ENCODE peak calls at places on chromosomes 1 and 21, in four cellular contexts. O is astrocyte, T is hepatocyte, Q is A673. P is an unnamed sample.

GRCh38 chr1:64006276-64007051 is 197.0 kb upstream of the UBE2U start:
- DNase-seq in O (peak), T (peak), Q (peak), P (peak)

GRCh38 chr1:157803851-157804250 is 16.1 kb downstream of the FCRL1 start:
- DNase-seq in O (no peak), T (no peak), Q (no peak), P (no peak)

GRCh38 chr1:58573705-58574591 is 3.1 kb downstream of the TACSTD2 start:
- DNase-seq in O (no peak), T (no peak), Q (no peak), P (peak)

GRCh38 chr1:48767957-48768510 is 8.7 kb downstream of the BEND5 start:
- DNase-seq in O (peak), T (no peak), Q (no peak), P (no peak)

GRCh38 chr21:22791986-22792560 is 1793.9 kb downstream of the NCAM2 start:
- DNase-seq in O (peak), T (peak), Q (peak), P (peak)

GRCh38 chr1:174191255-174191906 is 32.1 kb downstream of the RABGAP1L start:
- DNase-seq in O (peak), T (no peak), Q (peak), P (peak)

GRCh38 chr1:20478072-20478660 is 7.8 kb downstream of the CAMK2N1 start:
- DNase-seq in O (no peak), T (no peak), Q (no peak), P (no peak)

GRCh38 chr1:81463889-81464288 is 336.8 kb upstream of the ADGRL2 start:
- DNase-seq in O (no peak), T (no peak), Q (no peak), P (no peak)

GRCh38 chr21:27206368-27206982 is 239.6 kb upstream of the ADAMTS5 start:
- DNase-seq in O (peak), T (no peak), Q (no peak), P (no peak)

GRCh38 chr1:203771901-203772301 is 6.9 kb downstream of the LAX1 start:
- DNase-seq in O (no peak), T (peak), Q (no peak), P (no peak)

GRCh38 chr1:66267211-66267940 is 266.6 kb upstream of the SGIP1 start:
- DNase-seq in O (peak), T (no peak), Q (peak), P (no peak)

GRCh38 chr1:164660415-164661174 is 101.6 kb downstream of the PBX1 start:
- DNase-seq in O (peak), T (no peak), Q (no peak), P (no peak)

GRCh38 chr1:240719953-240720700 is 108.2 kb upstream of the GREM2 start:
- DNase-seq in O (no peak), T (no peak), Q (peak), P (no peak)

GRCh38 chr1:248853023-248853422 is 5.9 kb downstream of the ZNF692 start:
- DNase-seq in O (peak), T (no peak), Q (no peak), P (no peak)

GRCh38 chr1:39133340-39133684 is 71.2 kb upstream of the MACF1 start:
- DNase-seq in O (no peak), T (no peak), Q (no peak), P (no peak)

GRCh38 chr1:31765041-31765467 is 914 bp upstream of the ADGRB2 start:
- DNase-seq in O (no peak), T (no peak), Q (peak), P (no peak)
- H3K27ac ChIP-seq in O (no peak), T (no peak), Q (no peak), P (no peak)

GRCh38 chr1:33738536-33738935 is 125.3 kb upstream of the HMGB4 start:
- DNase-seq in O (no peak), T (no peak), Q (no peak), P (no peak)

GRCh38 chr1:33736496-33736895 is 127.4 kb upstream of the HMGB4 start:
- DNase-seq in O (no peak), T (no peak), Q (no peak), P (no peak)

GRCh38 chr1:33740040-33740745 is 123.7 kb upstream of the HMGB4 start:
- DNase-seq in O (no peak), T (no peak), Q (no peak), P (no peak)

GRCh38 chr1:33738976-33739375 is 124.9 kb upstream of the HMGB4 start:
- DNase-seq in O (no peak), T (no peak), Q (no peak), P (no peak)

DNA sequence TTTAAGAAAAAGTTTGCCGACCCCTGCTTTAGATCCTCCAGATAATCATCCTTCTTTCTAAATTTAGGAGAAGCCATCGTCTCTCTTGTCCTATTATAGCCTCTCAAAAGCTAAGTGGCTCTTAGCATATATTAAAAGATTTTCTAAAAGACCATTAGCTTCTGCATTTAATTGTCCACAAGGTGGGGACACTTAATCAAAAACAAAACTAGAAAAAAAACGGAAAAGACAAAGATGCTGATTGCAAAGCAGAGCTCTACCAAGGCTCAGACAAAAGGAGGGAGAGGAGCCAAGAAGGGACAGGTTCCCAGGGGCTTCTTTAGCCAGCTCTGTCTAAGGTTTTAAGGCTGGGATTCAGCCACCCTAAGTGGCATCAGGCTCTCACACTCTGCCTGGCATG is 128.3 kb upstream of the HMGB4 start:
- DNase-seq in O (peak), T (no peak), Q (peak), P (no peak)
- TF ChIP-seq CTCF in O (peak), T (peak), Q (peak), P (peak)

GRCh38 chr1:55040083-55040952 is 970 bp downstream of the PCSK9 start:
- DNase-seq in O (no peak), T (no peak), Q (peak), P (peak)

GRCh38 chr1:55041613-55042012 is 2.3 kb downstream of the PCSK9 start:
- DNase-seq in O (no peak), T (no peak), Q (no peak), P (no peak)

GRCh38 chr1:55043011-55043410 is 3.7 kb downstream of the PCSK9 start:
- DNase-seq in O (no peak), T (no peak), Q (no peak), P (peak)

GRCh38 chr1:55039342-55040082 is at the start of gene PCSK9:
- DNase-seq in O (peak), T (peak), Q (peak), P (peak)

DNA sequence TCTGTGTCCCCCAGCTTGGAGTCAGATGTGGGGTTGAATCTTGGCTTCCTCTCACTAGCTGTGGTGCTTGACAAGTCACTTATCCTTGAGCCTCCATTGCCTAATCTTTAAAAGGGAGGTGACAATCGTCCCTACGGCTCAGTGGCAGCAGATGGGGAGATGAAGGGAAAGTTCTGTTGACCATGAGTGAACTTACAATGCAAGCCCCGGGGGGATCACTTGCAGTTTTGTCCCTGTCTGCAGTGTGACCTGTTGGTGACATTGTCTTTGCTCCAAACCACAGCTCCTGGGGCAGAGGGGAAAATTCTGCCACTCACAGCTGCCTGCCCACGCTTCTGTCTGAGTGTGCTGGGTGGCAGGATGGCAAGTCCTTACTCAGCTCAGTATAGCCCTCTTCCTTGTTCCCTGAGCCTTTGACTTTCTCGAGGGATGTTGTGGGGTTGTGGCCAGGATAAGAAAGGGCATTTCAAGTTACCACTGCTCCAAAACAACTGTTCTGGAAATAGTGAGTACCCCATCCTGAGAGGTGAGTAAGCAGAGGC is 1.7 kb downstream of the PCSK9 start:
- DNase-seq in O (no peak), T (no peak), Q (no peak), P (no peak)
- H3K27ac ChIP-seq in O (no peak), T (no peak), Q (no peak), P (peak)

DNA sequence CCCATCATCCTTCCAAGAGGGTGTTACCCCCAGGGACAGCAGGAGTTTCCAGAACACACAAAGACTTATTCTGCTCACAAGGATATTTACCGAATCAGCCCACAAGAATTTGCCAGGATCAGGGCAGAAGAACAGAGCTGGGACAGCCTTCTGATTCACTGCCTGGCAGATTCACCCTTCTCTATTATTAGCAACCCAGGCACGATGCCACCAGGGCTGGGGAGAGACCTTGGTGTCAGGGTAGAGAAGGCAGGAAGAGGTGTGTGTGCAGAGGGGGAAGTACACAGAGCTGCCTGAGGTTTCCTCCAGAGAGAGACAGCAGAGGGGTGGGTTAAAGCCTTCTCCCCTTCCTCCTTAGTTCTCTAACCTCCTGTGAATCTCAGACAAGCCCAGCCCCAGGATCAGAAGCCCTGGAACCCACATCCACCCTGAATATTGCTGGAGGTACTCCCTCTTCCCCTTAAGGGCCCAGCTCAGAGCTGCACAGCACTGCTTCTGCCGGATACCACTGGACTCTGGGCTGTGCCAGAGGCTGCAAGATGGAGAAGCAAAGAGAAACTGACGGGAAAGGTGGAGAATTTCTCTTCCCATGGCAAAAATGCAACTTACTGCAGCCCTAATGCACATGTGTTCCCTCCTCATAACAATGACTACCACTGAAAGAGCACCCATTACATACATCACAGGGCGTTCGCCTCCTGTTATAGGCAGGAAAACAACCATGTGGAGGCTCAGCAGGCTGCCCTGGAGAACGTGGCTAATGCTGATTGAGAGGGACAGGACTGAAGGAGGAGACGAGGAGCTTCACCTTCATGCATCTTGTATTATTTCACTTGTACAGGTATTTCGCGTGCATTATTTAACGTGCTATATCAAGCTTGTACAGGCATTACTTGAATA is 61.7 kb downstream of the ITPKB start:
- DNase-seq in O (peak), T (peak), Q (no peak), P (peak)
- TF ChIP-seq CTCF in O (no peak), T (no peak), Q (no peak), P (no peak)

GRCh38 chr1:230109066-230109465 is 42.0 kb downstream of the GALNT2 start:
- DNase-seq in O (no peak), T (no peak), Q (no peak), P (no peak)
- H3K27ac ChIP-seq in O (no peak), T (no peak), Q (no peak), P (no peak)

GRCh38 chr1:108560430-108561144 is 687 bp downstream of the EEIG2 start:
- DNase-seq in O (peak), T (peak), Q (peak), P (no peak)
- TF ChIP-seq CTCF in O (no peak), T (no peak), Q (no peak), P (no peak)

DNA sequence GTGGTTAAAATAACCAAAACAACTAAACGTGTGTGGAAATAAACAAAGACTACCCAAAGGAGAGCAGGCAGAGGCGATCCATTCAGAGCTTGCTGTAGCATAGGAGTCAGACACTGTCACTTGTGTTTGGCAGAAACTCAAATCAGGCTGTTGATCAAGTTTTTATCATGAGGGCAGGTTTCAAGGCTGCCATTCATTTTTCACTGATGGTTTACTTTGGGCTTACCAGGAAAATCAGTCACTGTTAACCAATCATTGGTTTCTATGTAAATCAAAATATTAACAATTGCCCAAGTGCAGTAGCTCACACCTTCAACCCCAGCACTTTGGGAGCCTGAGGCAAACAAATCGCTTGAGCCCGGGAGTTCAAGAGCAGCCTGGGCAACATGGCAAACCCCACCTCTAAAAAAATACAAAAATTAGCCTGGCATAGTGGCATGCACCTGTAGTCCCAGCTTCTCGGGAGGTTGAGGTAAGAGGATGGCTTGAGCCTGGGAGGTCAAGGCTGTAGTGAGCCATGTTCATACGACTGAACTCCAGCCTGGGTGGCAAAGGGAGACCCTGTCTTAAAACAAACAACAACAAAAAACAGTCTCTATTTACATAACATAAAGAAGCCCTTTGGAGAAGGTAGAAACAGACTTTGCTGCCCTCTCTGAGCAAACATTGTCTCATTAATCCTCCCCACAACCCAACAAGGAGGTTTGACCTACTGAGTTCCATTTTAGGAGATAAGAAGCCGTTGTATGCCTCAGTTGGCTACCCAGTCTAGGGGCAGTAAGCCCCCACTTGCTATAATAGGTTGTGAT is 21.1 kb upstream of the ETS2 start:
- DNase-seq in O (no peak), T (no peak), Q (no peak), P (no peak)
- H3K27ac ChIP-seq in O (no peak), T (peak), Q (no peak), P (no peak)

DNA sequence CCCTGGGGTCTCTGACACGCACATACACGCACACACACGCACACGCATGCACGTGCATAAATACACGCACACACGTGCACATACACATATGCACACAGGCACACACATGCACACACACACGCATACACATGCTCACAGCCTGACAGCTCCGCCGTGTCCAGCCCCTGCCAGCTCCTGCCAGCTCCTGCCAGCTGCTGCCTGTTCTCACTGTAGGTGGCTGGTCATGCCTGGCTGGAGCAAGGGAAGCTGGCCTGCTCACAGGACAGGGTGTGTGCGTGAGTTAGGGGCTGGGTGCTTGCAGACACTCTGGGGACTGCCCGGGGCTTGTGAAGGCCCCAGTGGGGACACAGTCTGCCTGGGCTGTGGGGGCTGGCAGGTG is 4.9 kb downstream of the PLCH2 start:
- DNase-seq in O (no peak), T (no peak), Q (no peak), P (no peak)
- TF ChIP-seq CTCF in O (no peak), T (no peak), Q (no peak), P (no peak)

GRCh38 chr1:10291705-10292104 is 81.3 kb downstream of the KIF1B start:
- DNase-seq in O (no peak), T (no peak), Q (no peak), P (no peak)

GRCh38 chr1:10292188-10292587 is 81.8 kb downstream of the KIF1B start:
- DNase-seq in O (no peak), T (no peak), Q (no peak), P (no peak)

GRCh38 chr1:10299174-10299573 is 88.8 kb downstream of the KIF1B start:
- DNase-seq in O (no peak), T (no peak), Q (no peak), P (no peak)

GRCh38 chr1:10295471-10296085 is 85.2 kb downstream of the KIF1B start:
- DNase-seq in O (no peak), T (no peak), Q (no peak), P (no peak)
- H3K27ac ChIP-seq in O (no peak), T (no peak), Q (no peak), P (no peak)

GRCh38 chr21:36427502-36427901 is 42.3 kb downstream of the CHAF1B start:
- DNase-seq in O (no peak), T (no peak), Q (no peak), P (no peak)

GRCh38 chr21:36428789-36429671 is 43.8 kb downstream of the CHAF1B start:
- DNase-seq in O (peak), T (no peak), Q (no peak), P (no peak)

GRCh38 chr21:36431252-36431651 is 46.1 kb downstream of the CHAF1B start:
- DNase-seq in O (peak), T (no peak), Q (no peak), P (no peak)

GRCh38 chr21:36430841-36431240 is 45.6 kb downstream of the CHAF1B start:
- DNase-seq in O (peak), T (no peak), Q (no peak), P (no peak)

DNA sequence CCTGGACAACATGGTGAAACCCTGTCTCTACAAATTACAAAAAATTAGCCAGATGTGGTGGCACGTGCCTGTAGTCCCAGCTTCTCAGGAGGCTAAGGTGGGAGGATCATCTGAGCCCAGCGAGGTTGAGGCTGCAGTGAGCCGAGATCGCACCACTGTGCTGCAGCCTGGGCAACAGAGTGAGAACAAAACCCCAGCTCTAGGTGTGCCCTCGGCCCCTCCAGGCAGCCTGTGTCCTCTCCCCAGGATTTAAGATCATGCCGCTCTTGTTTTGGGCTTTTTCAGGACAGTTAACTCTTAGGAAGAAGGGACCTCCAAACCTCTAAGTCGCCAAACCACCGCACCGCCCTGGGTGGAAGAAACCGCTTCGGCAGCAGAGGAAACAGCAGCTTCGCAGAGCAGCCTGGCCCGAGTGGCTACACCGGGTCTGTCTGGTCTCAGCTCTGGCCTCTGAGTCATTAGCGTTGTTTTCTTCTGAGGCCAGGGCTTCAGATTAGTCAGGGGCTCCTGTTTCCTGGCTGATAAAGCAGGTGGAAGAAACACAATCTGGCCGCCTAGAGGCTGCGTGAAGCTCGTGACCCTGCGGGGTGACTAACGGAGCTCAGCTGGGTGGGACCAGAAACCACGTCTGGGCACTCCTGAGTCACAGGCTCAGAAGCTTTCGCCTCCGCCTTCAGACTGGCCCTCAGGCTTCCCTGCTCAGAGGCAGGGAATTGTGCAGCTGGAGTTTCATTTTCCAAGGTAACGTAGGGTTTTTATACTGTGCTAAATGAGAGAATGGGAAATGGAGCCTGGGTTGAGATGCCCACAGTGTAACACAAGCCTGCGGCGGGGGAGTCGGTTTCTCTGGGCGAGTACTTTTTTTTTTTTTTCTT is 44.7 kb downstream of the CHAF1B start:
- DNase-seq in O (peak), T (peak), Q (no peak), P (peak)
- TF ChIP-seq CTCF in O (no peak), T (no peak), Q (no peak), P (peak)

P was measured in foreskin keratinocyte.